ENCODE peak calls at places on chromosome 11, in six cellular contexts. One of them, this sample, is unnamed.

GRCh38 chr11:120548682-120549209 is 37.2 kb downstream of the GRIK4 start:
- DNase-seq in CD8-positive, alpha-beta T cell: no peak
- DNase-seq in CD4-positive, CD25-positive, alpha-beta regulatory T cell: no peak
- DNase-seq in spleen: no peak
- DNase-seq in IMR-90: no peak
- DNase-seq in right lobe of liver: no peak
- DNase-seq in this sample: no peak

GRCh38 chr11:33227578-33228261 is 29.5 kb upstream of the HIPK3 start:
- DNase-seq in CD8-positive, alpha-beta T cell: no peak
- DNase-seq in spleen: no peak
- DNase-seq in IMR-90: peak; percentile 68
- DNase-seq in CD4-positive, CD25-positive, alpha-beta regulatory T cell: no peak
- DNase-seq in right lobe of liver: no peak
- DNase-seq in this sample: no peak

GRCh38 chr11:128476031-128476430 is 111.3 kb downstream of the ETS1 start:
- DNase-seq in spleen: no peak
- DNase-seq in CD8-positive, alpha-beta T cell: no peak
- DNase-seq in right lobe of liver: no peak
- DNase-seq in CD4-positive, CD25-positive, alpha-beta regulatory T cell: no peak
- DNase-seq in IMR-90: no peak
- DNase-seq in this sample: no peak

GRCh38 chr11:7263842-7264241 is 12.1 kb downstream of the SYT9 start:
- DNase-seq in CD4-positive, CD25-positive, alpha-beta regulatory T cell: no peak
- DNase-seq in CD8-positive, alpha-beta T cell: no peak
- DNase-seq in spleen: no peak
- DNase-seq in IMR-90: no peak
- DNase-seq in right lobe of liver: no peak
- DNase-seq in this sample: no peak

GRCh38 chr11:117443269-117444186 is 115.9 kb downstream of the CEP164 start:
- DNase-seq in CD4-positive, CD25-positive, alpha-beta regulatory T cell: no peak
- DNase-seq in IMR-90: peak; percentile 30
- DNase-seq in CD8-positive, alpha-beta T cell: no peak
- DNase-seq in spleen: peak; percentile 74
- DNase-seq in right lobe of liver: no peak
- DNase-seq in this sample: peak; percentile 69

GRCh38 chr11:126522152-126522551 is 166.7 kb downstream of the ST3GAL4 start:
- DNase-seq in right lobe of liver: no peak
- DNase-seq in spleen: peak; percentile 41
- DNase-seq in CD4-positive, CD25-positive, alpha-beta regulatory T cell: no peak
- DNase-seq in IMR-90: peak; percentile 10
- DNase-seq in CD8-positive, alpha-beta T cell: no peak
- DNase-seq in this sample: peak; percentile 12

GRCh38 chr11:83715927-83716525 is 429.9 kb upstream of the CCDC90B start:
- DNase-seq in CD4-positive, CD25-positive, alpha-beta regulatory T cell: no peak
- DNase-seq in CD8-positive, alpha-beta T cell: no peak
- DNase-seq in spleen: no peak
- DNase-seq in IMR-90: no peak
- DNase-seq in right lobe of liver: no peak
- DNase-seq in this sample: no peak

GRCh38 chr11:12377824-12378593 is 638 bp downstream of the PARVA start:
- DNase-seq in spleen: no peak
- DNase-seq in CD8-positive, alpha-beta T cell: no peak
- DNase-seq in right lobe of liver: peak; percentile 87
- DNase-seq in CD4-positive, CD25-positive, alpha-beta regulatory T cell: no peak
- DNase-seq in IMR-90: peak; percentile 71
- DNase-seq in this sample: peak; percentile 94

GRCh38 chr11:120622189-120622912 is 110.8 kb downstream of the GRIK4 start:
- DNase-seq in CD4-positive, CD25-positive, alpha-beta regulatory T cell: no peak
- DNase-seq in right lobe of liver: no peak
- DNase-seq in IMR-90: no peak
- DNase-seq in spleen: no peak
- DNase-seq in CD8-positive, alpha-beta T cell: no peak
- DNase-seq in this sample: no peak

GRCh38 chr11:1297011-1297575 is 12.3 kb downstream of the TOLLIP start:
- DNase-seq in right lobe of liver: peak; percentile 60
- DNase-seq in spleen: peak; percentile 64
- DNase-seq in CD8-positive, alpha-beta T cell: no peak
- DNase-seq in CD4-positive, CD25-positive, alpha-beta regulatory T cell: no peak
- DNase-seq in IMR-90: no peak
- DNase-seq in this sample: no peak

GRCh38 chr11:75072582-75072981 is 24.1 kb downstream of the OR2AT4 start:
- DNase-seq in CD8-positive, alpha-beta T cell: no peak
- DNase-seq in right lobe of liver: no peak
- DNase-seq in CD4-positive, CD25-positive, alpha-beta regulatory T cell: no peak
- DNase-seq in IMR-90: no peak
- DNase-seq in spleen: no peak
- DNase-seq in this sample: no peak
- H3K27ac ChIP-seq in CD8-positive, alpha-beta T cell: no peak overlapping the region
- H3K27ac ChIP-seq in right lobe of liver: no peak overlapping the region
- H3K27ac ChIP-seq in CD4-positive, CD25-positive, alpha-beta regulatory T cell: no peak overlapping the region
- H3K27ac ChIP-seq in IMR-90: no peak overlapping the region
- H3K27ac ChIP-seq in spleen: no peak overlapping the region
- H3K27ac ChIP-seq in this sample: no peak overlapping the region

GRCh38 chr11:69986421-69987229 is 91.5 kb upstream of the ANO1 start:
- DNase-seq in IMR-90: no peak
- DNase-seq in spleen: peak; percentile 16
- DNase-seq in CD4-positive, CD25-positive, alpha-beta regulatory T cell: no peak
- DNase-seq in right lobe of liver: no peak
- DNase-seq in CD8-positive, alpha-beta T cell: no peak
- DNase-seq in this sample: no peak
- H3K4me3 ChIP-seq in IMR-90: peak overlapping the region; percentile 72
- H3K4me3 ChIP-seq in spleen: no peak overlapping the region
- H3K4me3 ChIP-seq in CD4-positive, CD25-positive, alpha-beta regulatory T cell: no peak overlapping the region
- H3K4me3 ChIP-seq in right lobe of liver: peak overlapping the region; percentile 71
- H3K4me3 ChIP-seq in CD8-positive, alpha-beta T cell: no peak overlapping the region
- H3K4me3 ChIP-seq in this sample: peak overlapping the region; percentile 27

DNA sequence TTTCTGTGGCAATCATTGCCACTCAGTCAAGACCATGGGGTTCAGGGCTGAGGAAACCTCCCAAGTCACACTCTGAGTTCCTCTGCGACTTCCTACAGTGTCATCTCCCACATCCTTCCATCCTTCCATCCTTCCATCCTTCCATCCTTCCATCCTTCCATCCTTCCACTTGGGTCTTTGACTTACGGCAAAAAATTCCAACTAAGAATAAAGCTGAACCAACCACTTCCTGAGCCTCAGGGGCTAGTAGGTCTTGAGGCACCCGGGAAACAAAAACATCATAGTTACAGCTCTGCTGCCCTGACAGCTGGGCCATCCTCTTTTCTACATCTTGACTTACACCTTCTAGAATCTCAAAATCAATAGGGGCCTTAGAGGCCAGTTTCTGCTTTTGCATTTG is 32.1 kb downstream of the EHF start:
- DNase-seq in CD4-positive, CD25-positive, alpha-beta regulatory T cell: no peak
- DNase-seq in CD8-positive, alpha-beta T cell: no peak
- DNase-seq in spleen: no peak
- DNase-seq in right lobe of liver: no peak
- DNase-seq in IMR-90: no peak
- DNase-seq in this sample: no peak
- H3K27ac ChIP-seq in CD4-positive, CD25-positive, alpha-beta regulatory T cell: no peak overlapping the region
- H3K27ac ChIP-seq in CD8-positive, alpha-beta T cell: no peak overlapping the region
- H3K27ac ChIP-seq in spleen: no peak overlapping the region
- H3K27ac ChIP-seq in right lobe of liver: peak overlapping the region; percentile 81
- H3K27ac ChIP-seq in IMR-90: peak overlapping the region; percentile 77
- H3K27ac ChIP-seq in this sample: no peak overlapping the region

DNA sequence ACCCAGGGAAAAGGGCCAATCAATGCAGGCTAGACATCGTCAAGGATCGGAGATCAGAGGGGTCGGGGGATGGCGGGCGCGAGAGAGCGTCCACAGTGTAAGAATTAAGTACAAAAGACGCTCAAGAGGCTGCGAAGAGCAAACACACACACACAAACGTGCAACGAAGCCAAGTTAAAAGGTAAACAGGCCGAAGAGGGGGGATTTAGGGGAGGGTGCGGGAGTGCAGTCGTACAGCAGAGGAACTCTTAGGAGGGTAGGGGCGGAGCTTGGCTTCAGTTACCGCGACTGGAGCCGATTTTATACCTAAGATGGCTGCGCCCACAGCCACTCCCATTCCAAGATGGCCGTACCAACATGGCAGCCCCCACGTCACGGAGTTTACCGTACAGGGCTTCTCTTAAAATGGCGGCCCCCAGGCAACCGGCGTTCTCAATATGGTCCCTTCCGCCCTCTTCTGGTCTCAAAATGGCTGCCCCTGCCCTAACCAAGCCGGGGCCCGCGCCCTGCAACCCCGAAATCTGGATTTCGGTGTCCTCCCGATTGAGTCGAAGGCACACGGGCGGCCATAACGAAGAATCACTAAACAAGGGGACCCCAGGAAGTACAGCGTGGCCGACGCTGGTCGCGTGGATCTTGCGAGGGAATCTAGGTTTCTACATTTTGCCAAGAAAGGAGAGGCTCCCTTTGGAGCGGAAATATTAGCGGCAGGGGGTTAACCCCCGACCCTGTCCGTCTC is 2.0 kb downstream of the GNG3 start:
- DNase-seq in CD8-positive, alpha-beta T cell: peak; percentile 95
- DNase-seq in spleen: peak; percentile 99
- DNase-seq in IMR-90: peak; percentile 97
- DNase-seq in CD4-positive, CD25-positive, alpha-beta regulatory T cell: peak; percentile 96
- DNase-seq in right lobe of liver: peak; percentile 97
- DNase-seq in this sample: peak; percentile 100
- H3K4me3 ChIP-seq in CD8-positive, alpha-beta T cell: peak overlapping the region; percentile 89
- H3K4me3 ChIP-seq in spleen: peak overlapping the region; percentile 50
- H3K4me3 ChIP-seq in IMR-90: peak overlapping the region; percentile 54
- H3K4me3 ChIP-seq in CD4-positive, CD25-positive, alpha-beta regulatory T cell: peak overlapping the region; percentile 95
- H3K4me3 ChIP-seq in right lobe of liver: peak overlapping the region; percentile 52
- H3K4me3 ChIP-seq in this sample: peak overlapping the region; percentile 44

GRCh38 chr11:77090046-77090372 is 12.6 kb upstream of the OMP start:
- DNase-seq in IMR-90: no peak
- DNase-seq in right lobe of liver: no peak
- DNase-seq in spleen: no peak
- DNase-seq in CD4-positive, CD25-positive, alpha-beta regulatory T cell: no peak
- DNase-seq in CD8-positive, alpha-beta T cell: no peak
- DNase-seq in this sample: peak; percentile 50
- H3K27ac ChIP-seq in IMR-90: no peak overlapping the region
- H3K27ac ChIP-seq in right lobe of liver: no peak overlapping the region
- H3K27ac ChIP-seq in spleen: no peak overlapping the region
- H3K27ac ChIP-seq in CD4-positive, CD25-positive, alpha-beta regulatory T cell: no peak overlapping the region
- H3K27ac ChIP-seq in CD8-positive, alpha-beta T cell: no peak overlapping the region
- H3K27ac ChIP-seq in this sample: no peak overlapping the region

This sample was measured in sigmoid colon.